ENCODE peak calls at places on chromosomes 4 and X, in six cellular contexts. One of them, this sample, is unnamed.

GRCh38 chr4:134691915-134692314 is 490.3 kb upstream of the PABPC4L start:
- DNase-seq in mesenchymal stem cell: peak
- DNase-seq in neuronal stem cell: no peak
- DNase-seq in trophoblast cell: no peak
- DNase-seq in H9: no peak
- DNase-seq in H1: no peak
- DNase-seq in this sample: no peak

GRCh38 chr4:141134586-141134985 is 1.3 kb upstream of the RNF150 start:
- DNase-seq in neuronal stem cell: no peak
- DNase-seq in H1: no peak
- DNase-seq in H9: no peak
- DNase-seq in trophoblast cell: no peak
- DNase-seq in mesenchymal stem cell: no peak
- DNase-seq in this sample: no peak

GRCh38 chr4:8915201-8916200 is 43.9 kb upstream of the HMX1 start:
- DNase-seq in H1: no peak
- DNase-seq in mesenchymal stem cell: no peak
- DNase-seq in neuronal stem cell: no peak
- DNase-seq in trophoblast cell: no peak
- DNase-seq in H9: no peak
- DNase-seq in this sample: no peak

GRCh38 chr4:156223985-156224384 is 270.3 kb upstream of the CTSO start:
- DNase-seq in H1: no peak
- DNase-seq in H9: no peak
- DNase-seq in neuronal stem cell: no peak
- DNase-seq in trophoblast cell: no peak
- DNase-seq in mesenchymal stem cell: no peak
- DNase-seq in this sample: no peak

GRCh38 chrX:37786666-37787337 is 6.9 kb downstream of the CYBB start:
- DNase-seq in H9: no peak
- DNase-seq in H1: no peak
- DNase-seq in neuronal stem cell: no peak
- DNase-seq in mesenchymal stem cell: no peak
- DNase-seq in trophoblast cell: no peak
- DNase-seq in this sample: no peak

GRCh38 chr4:127307996-127308395 is 324.8 kb upstream of the INTU start:
- DNase-seq in H1: no peak
- DNase-seq in neuronal stem cell: no peak
- DNase-seq in trophoblast cell: no peak
- DNase-seq in mesenchymal stem cell: peak
- DNase-seq in H9: no peak
- DNase-seq in this sample: no peak

GRCh38 chr4:2811830-2812599 is 19.1 kb downstream of the SH3BP2 start:
- DNase-seq in trophoblast cell: peak
- DNase-seq in H9: peak
- DNase-seq in H1: no peak
- DNase-seq in mesenchymal stem cell: peak
- DNase-seq in neuronal stem cell: no peak
- DNase-seq in this sample: peak

GRCh38 chr4:151227731-151228130 is 49.2 kb upstream of the PRSS48 start:
- DNase-seq in trophoblast cell: peak
- DNase-seq in H9: no peak
- DNase-seq in H1: no peak
- DNase-seq in neuronal stem cell: no peak
- DNase-seq in mesenchymal stem cell: peak
- DNase-seq in this sample: peak

GRCh38 chrX:114095789-114096188 is 488.1 kb upstream of the HTR2C start:
- DNase-seq in mesenchymal stem cell: no peak
- DNase-seq in neuronal stem cell: no peak
- DNase-seq in H9: no peak
- DNase-seq in trophoblast cell: no peak
- DNase-seq in H1: no peak
- DNase-seq in this sample: no peak

GRCh38 chr4:72449705-72450104 is 119.3 kb downstream of the ADAMTS3 start:
- DNase-seq in trophoblast cell: no peak
- DNase-seq in H1: no peak
- DNase-seq in mesenchymal stem cell: no peak
- DNase-seq in neuronal stem cell: no peak
- DNase-seq in H9: no peak
- DNase-seq in this sample: peak

GRCh38 chr4:55158957-55159356 is 33.6 kb upstream of the KDR start:
- DNase-seq in H1: no peak
- DNase-seq in neuronal stem cell: no peak
- DNase-seq in trophoblast cell: peak
- DNase-seq in H9: no peak
- DNase-seq in mesenchymal stem cell: no peak
- DNase-seq in this sample: no peak

GRCh38 chr4:113978561-113979156 is 788 bp downstream of the ARSJ start:
- DNase-seq in neuronal stem cell: no peak
- DNase-seq in trophoblast cell: no peak
- DNase-seq in mesenchymal stem cell: no peak
- DNase-seq in H1: no peak
- DNase-seq in H9: peak
- DNase-seq in this sample: peak

GRCh38 chrX:70754169-70754843 is 154.2 kb downstream of the TEX11 start:
- DNase-seq in neuronal stem cell: no peak
- DNase-seq in H9: no peak
- DNase-seq in mesenchymal stem cell: no peak
- DNase-seq in trophoblast cell: no peak
- DNase-seq in H1: no peak
- DNase-seq in this sample: no peak

GRCh38 chr4:66794635-66795034 is 750.7 kb downstream of the CENPC start:
- DNase-seq in trophoblast cell: no peak
- DNase-seq in mesenchymal stem cell: no peak
- DNase-seq in H9: no peak
- DNase-seq in H1: no peak
- DNase-seq in neuronal stem cell: no peak
- DNase-seq in this sample: no peak

GRCh38 chr4:155572106-155572703 is 94.4 kb upstream of the GUCY1A1 start:
- DNase-seq in H1: no peak
- DNase-seq in H9: no peak
- DNase-seq in trophoblast cell: no peak
- DNase-seq in neuronal stem cell: no peak
- DNase-seq in mesenchymal stem cell: no peak
- DNase-seq in this sample: peak

GRCh38 chrX:150032742-150033141 is 94.5 kb upstream of the EOLA2 start:
- DNase-seq in trophoblast cell: peak
- DNase-seq in mesenchymal stem cell: peak
- DNase-seq in H1: no peak
- DNase-seq in H9: no peak
- DNase-seq in neuronal stem cell: peak
- DNase-seq in this sample: peak

GRCh38 chrX:48971325-48972213 is at the start of gene KCND1:
- DNase-seq in mesenchymal stem cell: peak
- DNase-seq in H9: peak
- DNase-seq in trophoblast cell: no peak
- DNase-seq in neuronal stem cell: no peak
- DNase-seq in H1: peak
- DNase-seq in this sample: peak

GRCh38 chrX:44580466-44580865 is 37.8 kb upstream of the FUNDC1 start:
- DNase-seq in mesenchymal stem cell: peak
- DNase-seq in H9: no peak
- DNase-seq in trophoblast cell: peak
- DNase-seq in H1: no peak
- DNase-seq in neuronal stem cell: no peak
- DNase-seq in this sample: peak

GRCh38 chr4:137545461-137545861 is 13.2 kb upstream of the PCDH18 start:
- DNase-seq in H9: no peak
- DNase-seq in mesenchymal stem cell: peak
- DNase-seq in neuronal stem cell: no peak
- DNase-seq in H1: no peak
- DNase-seq in trophoblast cell: peak
- DNase-seq in this sample: peak

GRCh38 chr4:41362647-41363383 is 106.1 kb downstream of the UCHL1 start:
- DNase-seq in H1: peak
- DNase-seq in H9: peak
- DNase-seq in neuronal stem cell: no peak
- DNase-seq in mesenchymal stem cell: peak
- DNase-seq in trophoblast cell: no peak
- DNase-seq in this sample: no peak

GRCh38 chr4:8910100-8910821 is 38.6 kb upstream of the HMX1 start:
- DNase-seq in mesenchymal stem cell: no peak
- DNase-seq in trophoblast cell: no peak
- DNase-seq in neuronal stem cell: no peak
- DNase-seq in H1: no peak
- DNase-seq in H9: no peak
- DNase-seq in this sample: no peak

GRCh38 chrX:40646489-40647306 is 663 bp downstream of the CXorf38 start:
- DNase-seq in trophoblast cell: peak
- DNase-seq in neuronal stem cell: peak
- DNase-seq in H9: no peak
- DNase-seq in H1: no peak
- DNase-seq in mesenchymal stem cell: peak
- DNase-seq in this sample: peak

GRCh38 chrX:68500105-68500504 is 1.3 kb downstream of the YIPF6 start:
- DNase-seq in trophoblast cell: no peak
- DNase-seq in H1: no peak
- DNase-seq in neuronal stem cell: no peak
- DNase-seq in mesenchymal stem cell: no peak
- DNase-seq in H9: no peak
- DNase-seq in this sample: no peak

GRCh38 chr4:7432531-7433375 is 2.0 kb downstream of the PSAPL1 start:
- DNase-seq in neuronal stem cell: no peak
- DNase-seq in H9: no peak
- DNase-seq in trophoblast cell: no peak
- DNase-seq in H1: no peak
- DNase-seq in mesenchymal stem cell: no peak
- DNase-seq in this sample: no peak

GRCh38 chr4:828641-829271 is 2.8 kb upstream of the CPLX1 start:
- DNase-seq in trophoblast cell: no peak
- DNase-seq in H9: peak
- DNase-seq in H1: no peak
- DNase-seq in neuronal stem cell: no peak
- DNase-seq in mesenchymal stem cell: no peak
- DNase-seq in this sample: no peak

GRCh38 chrX:39258331-39258730 is 457.1 kb downstream of the MID1IP1 start:
- DNase-seq in H9: peak
- DNase-seq in H1: no peak
- DNase-seq in mesenchymal stem cell: no peak
- DNase-seq in trophoblast cell: peak
- DNase-seq in neuronal stem cell: no peak
- DNase-seq in this sample: no peak

GRCh38 chrX:129653985-129654651 is 638 bp downstream of the APLN start:
- DNase-seq in mesenchymal stem cell: peak
- DNase-seq in neuronal stem cell: no peak
- DNase-seq in H9: no peak
- DNase-seq in H1: no peak
- DNase-seq in trophoblast cell: no peak
- DNase-seq in this sample: no peak

GRCh38 chr4:52628974-52629373 is 30.1 kb downstream of the USP46 start:
- DNase-seq in H9: no peak
- DNase-seq in trophoblast cell: no peak
- DNase-seq in mesenchymal stem cell: no peak
- DNase-seq in H1: no peak
- DNase-seq in neuronal stem cell: no peak
- DNase-seq in this sample: no peak
- H4K91ac ChIP-seq in H9: no peak
- H4K91ac ChIP-seq in trophoblast cell: no peak
- H4K91ac ChIP-seq in mesenchymal stem cell: no peak
- H4K91ac ChIP-seq in H1: no peak
- H4K91ac ChIP-seq in neuronal stem cell: no peak
- H4K91ac ChIP-seq in this sample: no peak

GRCh38 chr4:76783836-76784235 is 114.1 kb downstream of the SOWAHB start:
- DNase-seq in H1: no peak
- DNase-seq in trophoblast cell: no peak
- DNase-seq in H9: peak
- DNase-seq in mesenchymal stem cell: peak
- DNase-seq in neuronal stem cell: no peak
- DNase-seq in this sample: no peak
- H4K91ac ChIP-seq in H1: peak
- H4K91ac ChIP-seq in trophoblast cell: peak
- H4K91ac ChIP-seq in H9: no peak
- H4K91ac ChIP-seq in mesenchymal stem cell: peak
- H4K91ac ChIP-seq in neuronal stem cell: no peak
- H4K91ac ChIP-seq in this sample: peak

GRCh38 chr4:30330894-30331652 is 389.1 kb upstream of the PCDH7 start:
- DNase-seq in H1: no peak
- DNase-seq in trophoblast cell: no peak
- DNase-seq in mesenchymal stem cell: no peak
- DNase-seq in H9: peak
- DNase-seq in neuronal stem cell: no peak
- DNase-seq in this sample: no peak
- H4K91ac ChIP-seq in H1: no peak
- H4K91ac ChIP-seq in trophoblast cell: no peak
- H4K91ac ChIP-seq in mesenchymal stem cell: no peak
- H4K91ac ChIP-seq in H9: no peak
- H4K91ac ChIP-seq in neuronal stem cell: peak
- H4K91ac ChIP-seq in this sample: no peak

GRCh38 chrX:100817340-100817739 is 2.9 kb upstream of the CSTF2 start:
- DNase-seq in trophoblast cell: no peak
- DNase-seq in neuronal stem cell: no peak
- DNase-seq in H1: no peak
- DNase-seq in mesenchymal stem cell: no peak
- DNase-seq in H9: no peak
- DNase-seq in this sample: no peak
- H4K91ac ChIP-seq in trophoblast cell: no peak
- H4K91ac ChIP-seq in neuronal stem cell: no peak
- H4K91ac ChIP-seq in H1: no peak
- H4K91ac ChIP-seq in mesenchymal stem cell: no peak
- H4K91ac ChIP-seq in H9: no peak
- H4K91ac ChIP-seq in this sample: no peak

DNA sequence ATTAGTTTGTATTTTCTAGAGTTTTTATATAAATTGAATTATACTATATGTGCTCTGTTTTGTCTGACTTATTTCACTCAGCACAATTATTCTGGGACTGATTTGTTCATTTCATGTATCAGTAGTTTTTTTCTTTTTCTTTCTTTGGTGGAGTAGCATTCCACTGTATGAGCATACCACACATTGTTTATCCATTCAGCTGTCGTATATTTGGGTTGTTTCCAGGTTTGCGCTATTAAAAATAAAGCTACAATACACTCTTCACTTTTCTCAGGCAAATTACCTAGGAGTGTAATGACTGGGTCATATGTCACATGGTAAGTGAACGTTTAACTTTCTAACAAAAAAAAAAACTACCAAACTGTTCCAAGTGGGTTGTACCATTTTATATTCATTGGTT is 9.6 kb upstream of the OTUD4 start:
- DNase-seq in H9: no peak
- DNase-seq in neuronal stem cell: no peak
- DNase-seq in H1: no peak
- DNase-seq in mesenchymal stem cell: no peak
- DNase-seq in trophoblast cell: no peak
- DNase-seq in this sample: peak
- H4K91ac ChIP-seq in H9: no peak
- H4K91ac ChIP-seq in neuronal stem cell: no peak
- H4K91ac ChIP-seq in H1: no peak
- H4K91ac ChIP-seq in mesenchymal stem cell: no peak
- H4K91ac ChIP-seq in trophoblast cell: no peak
- H4K91ac ChIP-seq in this sample: no peak

GRCh38 chr4:167129146-167129545 is 105.1 kb downstream of the SPOCK3 start:
- DNase-seq in mesenchymal stem cell: no peak
- DNase-seq in trophoblast cell: no peak
- DNase-seq in H1: no peak
- DNase-seq in neuronal stem cell: no peak
- DNase-seq in H9: no peak
- DNase-seq in this sample: no peak
- H4K91ac ChIP-seq in mesenchymal stem cell: no peak
- H4K91ac ChIP-seq in trophoblast cell: no peak
- H4K91ac ChIP-seq in H1: no peak
- H4K91ac ChIP-seq in neuronal stem cell: no peak
- H4K91ac ChIP-seq in H9: no peak
- H4K91ac ChIP-seq in this sample: no peak

GRCh38 chr4:48222491-48222890 is 47.1 kb downstream of the TEC start:
- DNase-seq in trophoblast cell: no peak
- DNase-seq in H1: no peak
- DNase-seq in neuronal stem cell: no peak
- DNase-seq in mesenchymal stem cell: no peak
- DNase-seq in H9: no peak
- DNase-seq in this sample: no peak
- H4K91ac ChIP-seq in trophoblast cell: no peak
- H4K91ac ChIP-seq in H1: no peak
- H4K91ac ChIP-seq in neuronal stem cell: no peak
- H4K91ac ChIP-seq in mesenchymal stem cell: no peak
- H4K91ac ChIP-seq in H9: no peak
- H4K91ac ChIP-seq in this sample: no peak

This sample was measured in IMR-90.